ENCODE peak calls at places on chromosome 15, in nine cellular contexts. L, I, Q, O, Z, C, X, N and R are unnamed samples.

GRCh38 chr15:71716990-71717389 is 93.4 kb upstream of the NR2E3 start:
- DNase-seq in N (no peak), Q (no peak), L (no peak), I (no peak), O (no peak), C (no peak), X (no peak), Z (no peak), R (no peak)

GRCh38 chr15:72166716-72167417 is 30.7 kb downstream of the GRAMD2A start:
- DNase-seq in X (no peak), I (no peak), Q (no peak), C (no peak), Z (no peak), N (no peak), L (no peak), O (no peak), R (no peak)

GRCh38 chr15:87711011-87711410 is 545.5 kb downstream of the NTRK3 start:
- DNase-seq in X (no peak), C (no peak), Q (no peak), Z (no peak), L (no peak), I (no peak), O (no peak), N (no peak), R (no peak)

GRCh38 chr15:60392986-60393811 is 4.6 kb downstream of the ANXA2 start:
- DNase-seq in Q (peak), C (peak), O (peak), Z (peak), X (peak), N (no peak), I (peak), L (peak), R (peak)

GRCh38 chr15:76682259-76682658 is 222.9 kb downstream of the SCAPER start:
- DNase-seq in Q (no peak), N (no peak), O (no peak), I (no peak), X (no peak), L (no peak), Z (no peak), C (no peak), R (no peak)

GRCh38 chr15:32851619-32852416 is 134.0 kb downstream of the GREM1 start:
- DNase-seq in O (no peak), C (no peak), N (no peak), Z (no peak), X (no peak), L (no peak), I (no peak), Q (no peak), R (no peak)

GRCh38 chr15:34841220-34841841 is 46.0 kb upstream of the ACTC1 start:
- DNase-seq in X (no peak), L (no peak), Z (no peak), Q (no peak), O (no peak), N (no peak), I (no peak), C (no peak), R (no peak)

GRCh38 chr15:67133738-67134576 is 68.6 kb downstream of the SMAD3 start:
- DNase-seq in Z (no peak), O (peak), X (peak), N (peak), Q (no peak), I (no peak), L (peak), C (no peak), R (no peak)

DNA sequence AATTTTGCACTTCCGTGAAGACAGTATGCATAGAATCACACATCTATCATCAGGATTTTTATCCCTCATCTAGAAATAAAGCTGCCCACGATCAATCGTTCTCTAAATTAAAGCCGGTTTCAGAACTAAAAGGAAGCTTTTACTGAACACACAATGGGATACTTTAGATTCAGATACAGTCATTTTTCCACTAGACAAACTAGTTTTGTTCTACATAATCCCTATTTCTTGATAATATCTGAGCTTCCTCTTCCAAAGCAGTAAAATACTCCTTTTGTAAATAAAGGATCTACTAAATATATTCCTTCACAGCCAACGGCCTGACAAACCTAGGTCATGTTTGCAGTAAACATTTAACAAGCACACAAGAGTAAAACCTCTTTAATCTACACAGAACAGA is 2.0 kb upstream of the GANC start:
- DNase-seq in O (no peak), L (no peak), Q (no peak), Z (no peak), I (no peak), N (no peak), X (no peak), C (no peak), R (no peak)
- H3K4me3 ChIP-seq in O (peak), L (no peak), Q (peak), Z (peak), I (no peak), N (peak), X (no peak), C (no peak), R (peak)

GRCh38 chr15:100985401-100985800 is 66.2 kb downstream of the LRRK1 start:
- DNase-seq in O (no peak), N (no peak), Z (no peak), X (no peak), C (no peak), L (no peak), I (peak), Q (no peak), R (no peak)
- TF ChIP-seq CTCF in O (no peak), N (no peak), Z (no peak), X (no peak), C (no peak), L (no peak), I (no peak), Q (no peak), R (no peak)

DNA sequence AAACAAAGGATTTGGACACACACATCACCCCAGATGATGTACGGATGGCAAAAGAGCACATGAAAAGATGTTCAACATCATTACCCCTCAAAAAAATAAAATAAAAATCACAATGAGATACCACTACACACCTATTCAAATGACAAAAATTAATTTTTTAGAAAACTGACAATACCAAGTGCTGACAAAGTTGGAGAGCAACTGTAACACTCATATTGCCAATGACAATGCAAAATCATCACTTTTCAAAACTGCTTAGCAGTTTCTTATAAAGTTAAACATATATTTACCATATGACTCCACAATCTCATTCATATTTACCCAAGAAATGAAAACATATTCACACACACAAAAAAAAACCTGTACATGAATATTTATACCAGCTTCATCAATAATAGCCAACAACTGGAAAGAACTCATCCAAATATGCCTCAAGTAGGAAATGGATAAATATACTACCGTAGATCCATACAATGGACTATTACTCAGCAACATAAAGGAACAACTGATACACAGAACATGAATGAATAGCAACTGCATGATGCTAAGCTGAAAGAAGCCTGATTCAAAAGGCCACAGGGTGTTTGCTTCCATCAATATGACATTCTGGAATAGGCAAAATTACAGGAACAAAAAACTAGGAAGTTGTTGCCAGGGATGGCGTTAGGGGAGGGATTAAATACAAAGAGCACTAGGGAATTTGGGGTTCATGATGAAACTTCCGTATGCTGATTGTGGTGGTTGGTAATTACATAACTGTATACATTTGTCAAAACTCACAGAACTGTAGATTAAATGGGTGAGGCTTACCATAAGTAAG is 1.3 kb downstream of the FSIP1 start:
- DNase-seq in I (no peak), Q (no peak), X (no peak), L (no peak), C (no peak), O (no peak), N (no peak), Z (no peak), R (no peak)
- H3K4me3 ChIP-seq in I (no peak), Q (no peak), X (no peak), L (no peak), C (no peak), O (no peak), N (no peak), Z (peak), R (no peak)

GRCh38 chr15:89776274-89777072 is at the start of gene MESP2:
- DNase-seq in Z (no peak), I (peak), Q (peak), O (peak), L (peak), N (peak), X (peak), C (peak), R (no peak)
- TF ChIP-seq CTCF in Z (no peak), I (peak), Q (peak), O (peak), L (peak), N (peak), X (peak), C (peak), R (peak)

DNA sequence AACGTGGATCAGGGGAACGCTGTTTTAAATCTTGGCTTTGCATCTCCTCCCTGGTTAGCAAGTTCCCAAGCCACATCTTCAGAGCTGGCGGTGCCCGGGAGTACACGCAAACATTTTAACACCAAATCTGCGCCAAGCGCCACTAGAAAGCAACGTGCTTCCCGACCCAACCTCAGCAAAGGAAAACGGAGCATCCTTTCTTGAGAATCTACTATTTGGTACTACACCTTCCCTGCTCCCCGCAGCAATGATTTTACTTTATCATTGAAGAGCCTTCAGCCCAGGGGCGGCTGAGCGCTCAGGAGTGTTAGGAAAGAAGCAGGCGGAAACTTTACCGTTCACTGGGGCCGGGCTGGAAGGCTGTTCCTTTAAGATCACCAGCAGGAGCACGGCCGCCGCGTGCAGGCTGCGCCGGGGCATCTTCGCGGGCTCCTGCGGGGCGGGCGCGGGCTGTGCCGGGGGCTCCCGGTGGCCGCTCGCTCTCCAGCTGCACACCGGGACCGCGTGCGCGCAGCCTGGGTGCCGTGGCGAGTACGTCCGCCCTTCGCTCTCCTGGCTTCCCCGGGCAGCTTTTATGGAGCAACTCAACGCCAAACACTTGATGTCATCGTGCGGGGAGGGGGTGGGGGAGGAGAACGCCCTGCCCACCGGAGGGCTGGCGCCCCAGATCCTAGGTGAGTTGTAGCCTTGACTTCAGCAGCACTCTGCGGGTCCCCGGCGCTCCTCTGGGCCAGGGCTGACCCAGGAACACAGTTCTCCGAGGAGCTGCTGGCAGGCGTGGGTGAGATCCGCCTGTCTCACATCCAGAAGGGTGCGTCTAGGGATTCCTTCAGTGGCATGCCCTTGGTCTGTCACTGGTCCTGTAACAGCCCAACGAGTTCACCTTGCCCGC is at the start of gene CA12:
- DNase-seq in C (peak), O (no peak), L (peak), Q (peak), I (no peak), N (peak), Z (no peak), X (peak), R (no peak)
- H3K4me3 ChIP-seq in C (peak), O (peak), L (peak), Q (peak), I (peak), N (peak), Z (peak), X (peak), R (peak)

DNA sequence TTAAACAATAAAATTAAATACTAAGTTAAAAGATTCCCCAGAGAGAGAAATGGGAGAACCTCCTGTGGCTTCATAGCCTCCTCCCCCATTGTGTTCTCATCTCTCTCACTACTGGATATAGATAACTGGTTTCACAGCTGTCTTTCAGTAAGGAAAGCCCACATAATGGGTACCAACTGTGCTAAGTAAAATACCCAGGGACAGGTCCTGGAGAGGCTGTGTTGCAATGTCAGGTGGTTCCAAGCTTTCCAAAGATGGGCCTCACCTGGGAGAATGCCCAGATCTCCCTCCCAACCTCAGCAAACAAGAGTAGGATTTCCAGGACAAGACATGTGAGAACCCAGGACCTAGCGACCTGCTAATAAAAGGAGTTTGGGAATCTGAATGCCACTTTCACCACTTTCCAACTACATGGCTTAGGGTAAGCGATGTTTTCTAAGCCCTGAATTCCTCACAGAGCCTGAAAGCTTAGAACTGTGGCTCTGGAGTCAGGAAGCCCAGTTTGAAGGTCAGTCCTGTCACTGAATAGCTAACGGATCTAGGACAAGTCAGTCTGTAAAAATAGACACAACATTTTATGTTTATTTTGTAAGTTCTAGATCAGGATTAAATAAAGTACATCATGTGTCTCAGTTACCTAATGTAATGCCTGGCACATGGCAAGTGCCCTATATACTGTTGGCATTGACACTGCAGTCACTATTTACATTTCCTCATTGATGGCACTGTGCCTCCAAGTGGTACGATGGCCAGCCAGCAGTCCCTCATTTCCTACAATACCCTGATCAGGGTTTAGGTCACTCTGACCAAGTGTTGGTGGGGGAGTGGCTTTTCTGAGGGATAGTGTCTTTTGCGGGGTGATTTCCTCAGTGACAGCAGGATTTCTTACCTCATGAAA is 11.9 kb downstream of the CERS3 start:
- DNase-seq in X (peak), N (no peak), C (peak), Z (no peak), I (no peak), L (no peak), O (no peak), Q (no peak), R (no peak)
- TF ChIP-seq CTCF in X (no peak), N (no peak), C (no peak), Z (no peak), I (no peak), L (no peak), O (no peak), Q (no peak), R (no peak)

GRCh38 chr15:58521293-58521991 is 89.7 kb downstream of the LIPC start:
- DNase-seq in N (no peak), L (no peak), Q (peak), I (peak), O (no peak), X (no peak), Z (no peak), C (peak), R (peak)
- H3K4me3 ChIP-seq in N (no peak), L (no peak), Q (no peak), I (no peak), O (peak), X (no peak), Z (no peak), C (no peak), R (no peak)

DNA sequence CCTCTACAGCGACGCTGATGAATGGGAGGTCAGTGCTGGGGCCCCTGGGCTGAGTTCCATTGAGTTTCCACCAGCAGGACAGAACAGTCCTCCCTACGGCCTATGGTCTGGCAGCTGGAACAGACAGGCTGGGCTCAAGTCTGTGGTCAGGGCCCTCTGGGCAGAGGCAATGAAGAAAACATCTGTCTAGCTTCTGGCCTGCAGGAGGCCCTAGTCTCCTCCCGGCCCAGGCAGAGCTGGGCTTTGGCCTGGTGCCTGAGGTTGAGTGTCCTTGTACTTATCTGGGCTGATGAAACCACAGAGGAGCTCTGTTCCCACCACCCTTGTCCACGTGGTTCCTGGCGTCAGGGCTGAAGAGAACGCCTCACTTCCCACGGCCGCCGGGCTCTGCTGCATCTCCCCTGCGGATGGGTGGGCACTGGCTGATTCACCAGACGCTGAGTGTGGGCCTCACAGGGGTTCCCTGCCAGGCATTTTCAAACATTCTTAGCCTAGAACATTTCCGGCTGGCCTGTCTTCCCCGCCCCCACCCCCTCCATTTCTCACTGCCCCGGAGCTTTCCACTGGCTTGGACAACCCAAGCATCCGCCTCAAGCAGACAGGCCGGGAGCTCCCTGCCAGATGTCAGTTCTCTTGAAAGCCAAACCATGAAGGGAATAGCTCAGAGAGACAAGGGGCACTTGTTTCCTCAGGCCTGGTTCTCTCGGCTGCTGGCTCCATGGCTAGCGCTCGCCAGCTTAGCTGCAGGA is 20.3 kb downstream of the PPCDC start:
- DNase-seq in X (peak), C (peak), L (peak), Q (peak), N (no peak), Z (no peak), I (peak), O (peak), R (peak)
- TF ChIP-seq CTCF in X (peak), C (peak), L (no peak), Q (peak), N (peak), Z (no peak), I (peak), O (peak), R (peak)